ENCODE peak calls at places on chromosomes 16 and 17, in four cellular contexts. One of them, this sample, is unnamed.

GRCh38 chr16:7257026-7257425 is 75.6 kb upstream of the RBFOX1 start:
- DNase-seq in esophagus muscularis mucosa: peak
- DNase-seq in stomach: no peak
- DNase-seq in HepG2: no peak
- DNase-seq in this sample: no peak

GRCh38 chr17:54948380-54948779 is 20.1 kb downstream of the COX11 start:
- DNase-seq in HepG2: peak
- DNase-seq in stomach: no peak
- DNase-seq in esophagus muscularis mucosa: no peak
- DNase-seq in this sample: no peak

GRCh38 chr16:51592013-51592501 is 441.0 kb upstream of the SALL1 start:
- DNase-seq in stomach: no peak
- DNase-seq in esophagus muscularis mucosa: no peak
- DNase-seq in HepG2: no peak
- DNase-seq in this sample: no peak

GRCh38 chr17:20190605-20191004 is 181.4 kb downstream of the SPECC1 start:
- DNase-seq in HepG2: no peak
- DNase-seq in esophagus muscularis mucosa: no peak
- DNase-seq in stomach: no peak
- DNase-seq in this sample: no peak

GRCh38 chr17:40168262-40168832 is 8.9 kb upstream of the RAPGEFL1 start:
- DNase-seq in stomach: peak
- DNase-seq in HepG2: peak
- DNase-seq in esophagus muscularis mucosa: no peak
- DNase-seq in this sample: peak

GRCh38 chr16:14955546-14956231 is 18.4 kb downstream of the NPIPA1 start:
- DNase-seq in stomach: no peak
- DNase-seq in esophagus muscularis mucosa: no peak
- DNase-seq in HepG2: no peak
- DNase-seq in this sample: no peak

GRCh38 chr16:81585785-81586184 is 141.2 kb downstream of the CMIP start:
- DNase-seq in HepG2: peak
- DNase-seq in stomach: no peak
- DNase-seq in esophagus muscularis mucosa: no peak
- DNase-seq in this sample: no peak

GRCh38 chr16:67169011-67169451 is 1.3 kb upstream of the NOL3 start:
- DNase-seq in HepG2: no peak
- DNase-seq in stomach: no peak
- DNase-seq in esophagus muscularis mucosa: no peak
- DNase-seq in this sample: no peak

GRCh38 chr17:42827472-42827871 is 3.4 kb upstream of the BECN1 start:
- DNase-seq in stomach: no peak
- DNase-seq in esophagus muscularis mucosa: no peak
- DNase-seq in HepG2: no peak
- DNase-seq in this sample: no peak

GRCh38 chr16:12587170-12587569 is 216.5 kb downstream of the CPPED1 start:
- DNase-seq in HepG2: no peak
- DNase-seq in esophagus muscularis mucosa: no peak
- DNase-seq in stomach: no peak
- DNase-seq in this sample: no peak

GRCh38 chr16:69417537-69418199 is 6.8 kb upstream of the CYB5B start:
- DNase-seq in stomach: no peak
- DNase-seq in HepG2: peak
- DNase-seq in esophagus muscularis mucosa: no peak
- DNase-seq in this sample: peak
- TF ChIP-seq POLR2A in stomach: no peak
- TF ChIP-seq POLR2A in HepG2: no peak
- TF ChIP-seq POLR2A in esophagus muscularis mucosa: no peak
- TF ChIP-seq POLR2A in this sample: no peak

GRCh38 chr16:29973384-29974246 is at the start of gene TAOK2:
- DNase-seq in stomach: peak
- DNase-seq in HepG2: peak
- DNase-seq in esophagus muscularis mucosa: peak
- DNase-seq in this sample: peak
- TF ChIP-seq POLR2AphosphoS5 in stomach: peak
- TF ChIP-seq POLR2AphosphoS5 in HepG2: peak
- TF ChIP-seq POLR2AphosphoS5 in esophagus muscularis mucosa: peak
- TF ChIP-seq POLR2AphosphoS5 in this sample: peak

DNA sequence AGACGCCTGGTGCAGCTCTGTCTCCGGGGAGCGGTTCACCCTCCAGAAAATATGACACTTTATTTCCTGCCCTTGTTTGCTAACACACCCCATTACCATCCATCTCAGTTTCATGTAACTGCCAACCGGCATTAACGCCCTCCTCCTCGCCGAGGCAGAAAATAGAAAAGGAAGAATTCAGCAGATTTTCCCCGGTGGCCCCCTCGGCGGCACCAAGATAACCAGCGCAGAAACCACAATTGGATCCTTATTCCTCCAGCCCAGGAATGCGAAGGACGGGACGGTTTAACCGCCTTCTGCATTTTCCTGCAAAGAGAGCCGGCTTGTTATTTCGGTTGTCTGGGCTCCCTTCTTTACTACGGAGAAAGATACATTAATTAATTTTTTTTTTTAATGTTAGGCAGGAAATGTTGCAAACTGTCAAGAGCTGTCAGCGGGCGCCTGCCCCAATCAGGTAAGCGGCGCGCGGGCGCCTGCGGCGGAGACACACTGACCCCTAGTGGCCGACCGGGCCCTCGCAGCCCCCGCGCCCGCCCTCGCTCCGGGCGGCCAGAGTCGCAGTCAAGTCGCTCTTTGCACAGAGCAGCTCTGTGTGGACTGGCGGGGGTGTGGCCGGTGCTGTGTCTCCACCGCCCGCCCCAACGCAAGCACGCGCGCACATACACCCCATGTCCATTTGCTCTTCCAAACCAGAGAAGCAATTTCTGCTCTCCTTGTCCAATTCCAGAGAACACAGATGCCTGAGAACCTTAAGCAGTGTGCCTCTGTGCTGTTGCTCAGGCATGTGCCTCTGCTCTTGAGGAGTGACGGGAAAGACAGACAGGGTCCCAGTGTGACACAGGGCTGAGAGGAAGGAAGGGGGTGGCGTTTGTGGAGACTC is 53.6 kb downstream of the C17orf67 start:
- DNase-seq in HepG2: peak
- DNase-seq in esophagus muscularis mucosa: peak
- DNase-seq in stomach: peak
- DNase-seq in this sample: peak
- H3K4me3 ChIP-seq in HepG2: peak
- H3K4me3 ChIP-seq in esophagus muscularis mucosa: peak
- H3K4me3 ChIP-seq in stomach: peak
- H3K4me3 ChIP-seq in this sample: peak

GRCh38 chr17:78474631-78475146 is 96.2 kb downstream of the PGS1 start:
- DNase-seq in stomach: peak
- DNase-seq in HepG2: no peak
- DNase-seq in esophagus muscularis mucosa: no peak
- DNase-seq in this sample: no peak
- TF ChIP-seq POLR2A in stomach: no peak
- TF ChIP-seq POLR2A in HepG2: no peak
- TF ChIP-seq POLR2A in esophagus muscularis mucosa: no peak
- TF ChIP-seq POLR2A in this sample: no peak

DNA sequence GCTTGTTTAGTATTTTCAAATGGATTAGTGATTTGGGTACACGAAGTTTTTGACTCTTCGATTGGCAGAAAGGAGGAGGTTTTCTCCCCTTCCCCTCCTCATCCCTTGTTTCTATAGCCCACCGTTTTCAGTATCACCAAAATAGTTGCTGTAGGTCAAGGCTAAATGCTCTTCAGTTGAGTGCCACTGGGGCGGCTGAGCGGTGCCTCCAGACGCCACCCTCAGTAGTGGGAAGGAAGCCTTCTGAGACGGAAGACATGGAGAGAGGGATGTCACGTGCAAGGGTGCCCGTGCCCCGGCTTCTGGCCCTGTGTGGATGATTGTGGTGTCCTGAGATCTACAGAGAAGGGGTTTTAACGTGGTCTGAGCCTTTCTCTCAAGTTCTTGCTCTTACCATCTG is 39.7 kb upstream of the CRISPLD2 start:
- DNase-seq in stomach: no peak
- DNase-seq in HepG2: no peak
- DNase-seq in esophagus muscularis mucosa: no peak
- DNase-seq in this sample: no peak
- TF ChIP-seq POLR2AphosphoS5 in stomach: no peak
- TF ChIP-seq POLR2AphosphoS5 in HepG2: no peak
- TF ChIP-seq POLR2AphosphoS5 in esophagus muscularis mucosa: no peak
- TF ChIP-seq POLR2AphosphoS5 in this sample: no peak

This sample was measured in prostate gland.